ENCODE peak calls at places on chromosomes 6 and 20, in nine cellular contexts. D, Q, O, E, M, L, H, V and P are unnamed samples.

GRCh38 chr6:106300944-106301343 is 24.6 kb downstream of the ATG5 start:
- DNase-seq in E (no peak), D (no peak), V (peak), O (peak), L (no peak), M (peak), H (peak), Q (no peak), P (no peak)

GRCh38 chr20:59751075-59751711 is 146.9 kb downstream of the PHACTR3 start:
- DNase-seq in D (no peak), Q (peak), H (no peak), O (peak), E (peak), V (peak), M (peak), L (peak), P (peak)

GRCh38 chr6:156601821-156602301 is 175.3 kb upstream of the ARID1B start:
- DNase-seq in M (no peak), H (no peak), O (no peak), V (no peak), L (no peak), D (no peak), Q (no peak), E (no peak), P (no peak)

GRCh38 chr6:15090145-15090579 is 155.7 kb upstream of the JARID2 start:
- DNase-seq in H (no peak), D (no peak), M (no peak), V (no peak), L (no peak), E (no peak), O (no peak), Q (no peak), P (no peak)

GRCh38 chr6:22057962-22058361 is 238.9 kb downstream of the PRL start:
- DNase-seq in V (no peak), L (no peak), D (no peak), Q (no peak), M (no peak), O (no peak), E (no peak), H (no peak), P (no peak)

GRCh38 chr6:30885481-30885998 is 1.2 kb downstream of the DDR1 start:
- DNase-seq in L (no peak), O (peak), M (no peak), H (peak), Q (no peak), D (no peak), V (peak), E (no peak), P (peak)

GRCh38 chr6:118220429-118221128 is 313.5 kb downstream of the SLC35F1 start:
- DNase-seq in Q (no peak), L (no peak), E (no peak), M (no peak), H (no peak), O (no peak), D (no peak), V (no peak), P (no peak)

GRCh38 chr6:156933201-156934053 is 156.2 kb downstream of the ARID1B start:
- DNase-seq in E (no peak), Q (peak), M (no peak), V (no peak), D (no peak), L (peak), O (no peak), H (no peak), P (peak)

GRCh38 chr6:10521104-10521808 is at the start of gene GCNT2:
- DNase-seq in H (no peak), Q (no peak), E (no peak), M (peak), O (peak), L (peak), D (no peak), V (peak), P (peak)

GRCh38 chr20:50277064-50277415 is 86.4 kb downstream of the CEBPB start:
- DNase-seq in L (no peak), O (no peak), E (no peak), V (no peak), H (no peak), Q (no peak), D (no peak), M (no peak), P (no peak)

GRCh38 chr6:125636671-125637070 is 112.8 kb upstream of the HEY2 start:
- DNase-seq in V (no peak), M (no peak), D (no peak), Q (no peak), O (no peak), L (no peak), H (no peak), E (no peak), P (no peak)

GRCh38 chr20:33444797-33445560 is 1.4 kb upstream of the SNTA1 start:
- DNase-seq in H (peak), Q (no peak), L (peak), O (peak), V (peak), M (peak), E (no peak), D (peak), P (no peak)